ENCODE peak calls at places on chromosomes 7 and 10, in nine cellular contexts. W is fibroblast of the aortic adventitia, E is RWPE1, I is psoas muscle, B is brain microvascular endothelial cell, Y is coronary artery, Z is endothelial cell, P is HFFc6, D is mucosa of descending colon. J is an unnamed sample.

GRCh38 chr10:13347235-13348156 is 597 bp downstream of the SEPHS1 start:
- DNase-seq in I (peak), B (peak), P (peak), Z (peak), Y (peak), E (peak), W (peak), D (peak), J (peak)

GRCh38 chr10:42781893-42782445 is 626 bp upstream of the BMS1 start:
- DNase-seq in D (peak), E (no peak), I (no peak), Y (no peak), W (no peak), B (no peak), P (no peak), Z (no peak), J (peak)

GRCh38 chr10:76944678-76945077 is 692.9 kb downstream of the KCNMA1 start:
- DNase-seq in E (no peak), Z (no peak), W (no peak), Y (no peak), P (no peak), I (no peak), B (no peak), D (no peak), J (no peak)

GRCh38 chr10:73779539-73780197 is 2.2 kb upstream of the CHCHD1 start:
- DNase-seq in P (no peak), Z (no peak), W (no peak), B (no peak), I (no peak), D (no peak), E (no peak), Y (no peak), J (no peak)

GRCh38 chr7:123615344-123615743 is 13.7 kb downstream of the ASB15 start:
- DNase-seq in E (no peak), W (peak), Z (no peak), P (peak), I (no peak), B (peak), Y (no peak), D (no peak), J (no peak)

GRCh38 chr7:68707146-68707545 is 891.1 kb upstream of the AUTS2 start:
- DNase-seq in E (no peak), B (no peak), D (no peak), Y (no peak), P (no peak), W (no peak), I (no peak), Z (no peak), J (no peak)

GRCh38 chr10:75189266-75190096 is 21.1 kb upstream of the VDAC2 start:
- DNase-seq in Y (no peak), P (no peak), W (no peak), D (no peak), I (no peak), B (no peak), Z (no peak), E (no peak), J (no peak)

GRCh38 chr10:97944772-97945171 is 85.6 kb downstream of the CRTAC1 start:
- DNase-seq in Y (no peak), P (no peak), E (no peak), Z (no peak), I (no peak), W (no peak), D (no peak), B (no peak), J (no peak)

GRCh38 chr7:42342381-42342780 is 105.4 kb upstream of the GLI3 start:
- DNase-seq in W (no peak), Y (no peak), I (no peak), D (no peak), Z (no peak), E (no peak), B (no peak), P (peak), J (no peak)

GRCh38 chr7:133672866-133673265 is 420.0 kb downstream of the EXOC4 start:
- DNase-seq in D (no peak), E (no peak), I (no peak), W (no peak), B (no peak), P (no peak), Y (no peak), Z (no peak), J (no peak)

GRCh38 chr7:302054-302992 is 12.4 kb downstream of the FOXL3 start:
- DNase-seq in D (no peak), E (no peak), P (no peak), Y (no peak), W (no peak), Z (no peak), B (no peak), I (no peak), J (no peak)

GRCh38 chr10:119687192-119688032 is 36.2 kb downstream of the BAG3 start:
- DNase-seq in W (peak), D (no peak), Y (no peak), E (no peak), B (no peak), Z (peak), P (peak), I (no peak), J (no peak)

GRCh38 chr7:121302214-121302745 is 26.5 kb upstream of the WNT16 start:
- DNase-seq in Z (no peak), E (no peak), B (peak), D (no peak), Y (no peak), I (no peak), P (peak), W (no peak), J (no peak)

GRCh38 chr10:490891-491571 is 198.4 kb downstream of the DIP2C start:
- DNase-seq in B (peak), Y (no peak), I (peak), W (peak), E (no peak), D (no peak), P (peak), Z (peak), J (no peak)

GRCh38 chr10:69101451-69102095 is 13.7 kb downstream of the SRGN start:
- DNase-seq in Z (no peak), B (peak), I (no peak), W (peak), Y (peak), D (no peak), E (no peak), P (peak), J (no peak)

GRCh38 chr10:30106987-30107386 is 47.6 kb upstream of the JCAD start:
- DNase-seq in D (no peak), B (no peak), E (no peak), Z (no peak), I (no peak), W (no peak), Y (no peak), P (no peak), J (no peak)

GRCh38 chr10:86410542-86411124 is 44.0 kb upstream of the GRID1 start:
- DNase-seq in Y (no peak), D (no peak), I (no peak), E (peak), P (peak), Z (no peak), B (peak), W (peak), J (no peak)

GRCh38 chr10:80855348-80855971 is 317.8 kb downstream of the SH2D4B start:
- DNase-seq in W (no peak), D (peak), E (peak), I (no peak), B (no peak), Z (peak), Y (no peak), P (no peak), J (peak)

GRCh38 chr10:47013469-47014169 is 102.4 kb downstream of the PTPN20 start:
- DNase-seq in E (no peak), W (peak), D (no peak), I (peak), Z (no peak), B (no peak), Y (peak), P (no peak), J (no peak)

GRCh38 chr7:82263880-82264751 is 179.5 kb downstream of the CACNA2D1 start:
- DNase-seq in Z (no peak), Y (no peak), P (no peak), D (no peak), I (no peak), B (no peak), W (no peak), E (no peak), J (no peak)

GRCh38 chr7:64882341-64883112 is 20.5 kb upstream of the ZNF273 start:
- DNase-seq in W (peak), Z (peak), P (no peak), I (peak), B (no peak), E (peak), D (peak), Y (peak), J (peak)

GRCh38 chr7:83976302-83976701 is 218.3 kb downstream of the SEMA3A start:
- DNase-seq in W (peak), Y (no peak), P (peak), D (peak), B (no peak), E (peak), Z (no peak), I (no peak), J (no peak)

GRCh38 chr10:83706952-83707582 is 432.2 kb upstream of the GHITM start:
- DNase-seq in Y (no peak), Z (no peak), B (no peak), I (no peak), W (no peak), E (no peak), D (no peak), P (no peak), J (no peak)

GRCh38 chr10:16585103-16585502 is 63.4 kb upstream of the C1QL3 start:
- DNase-seq in Y (no peak), E (no peak), Z (no peak), D (no peak), B (no peak), I (no peak), W (no peak), P (no peak), J (no peak)

GRCh38 chr7:156021476-156021875 is 209.2 kb upstream of the SHH start:
- DNase-seq in E (no peak), I (no peak), D (no peak), B (no peak), Z (no peak), W (no peak), Y (no peak), P (no peak), J (no peak)

GRCh38 chr7:116354546-116355422 is 144.4 kb downstream of the TES start:
- DNase-seq in E (peak), Z (peak), B (peak), D (peak), Y (peak), W (peak), P (peak), I (peak), J (peak)

GRCh38 chr7:151076863-151077704 is 3.5 kb downstream of the FASTK start:
- DNase-seq in P (no peak), Z (peak), E (no peak), B (no peak), Y (no peak), W (no peak), I (no peak), D (no peak), J (no peak)

GRCh38 chr7:129969881-129970446 is 17.2 kb upstream of the UBE2H start:
- DNase-seq in B (peak), Y (no peak), D (peak), E (peak), W (peak), Z (peak), I (no peak), P (peak), J (no peak)

GRCh38 chr10:18532881-18533535 is 118.4 kb downstream of the NSUN6 start:
- DNase-seq in I (no peak), D (no peak), B (no peak), Z (no peak), E (no peak), P (no peak), W (no peak), Y (no peak), J (no peak)

GRCh38 chr10:26839966-26840627 is 20.7 kb downstream of the ABI1 start:
- DNase-seq in Z (no peak), P (no peak), B (no peak), D (no peak), E (no peak), I (no peak), W (peak), Y (no peak), J (no peak)

GRCh38 chr7:18401757-18402156 is 93.8 kb upstream of the HDAC9 start:
- DNase-seq in D (no peak), Z (no peak), Y (no peak), P (no peak), W (no peak), E (no peak), I (no peak), B (no peak), J (no peak)

GRCh38 chr10:104321716-104322415 is 16.4 kb downstream of the ITPRIP start:
- DNase-seq in Y (no peak), B (no peak), E (no peak), P (no peak), W (no peak), Z (no peak), I (no peak), D (no peak), J (no peak)

GRCh38 chr7:77238703-77239136 is 39.1 kb upstream of the FGL2 start:
- DNase-seq in B (no peak), I (no peak), P (no peak), Z (no peak), W (no peak), Y (no peak), D (no peak), E (no peak), J (no peak)

DNA sequence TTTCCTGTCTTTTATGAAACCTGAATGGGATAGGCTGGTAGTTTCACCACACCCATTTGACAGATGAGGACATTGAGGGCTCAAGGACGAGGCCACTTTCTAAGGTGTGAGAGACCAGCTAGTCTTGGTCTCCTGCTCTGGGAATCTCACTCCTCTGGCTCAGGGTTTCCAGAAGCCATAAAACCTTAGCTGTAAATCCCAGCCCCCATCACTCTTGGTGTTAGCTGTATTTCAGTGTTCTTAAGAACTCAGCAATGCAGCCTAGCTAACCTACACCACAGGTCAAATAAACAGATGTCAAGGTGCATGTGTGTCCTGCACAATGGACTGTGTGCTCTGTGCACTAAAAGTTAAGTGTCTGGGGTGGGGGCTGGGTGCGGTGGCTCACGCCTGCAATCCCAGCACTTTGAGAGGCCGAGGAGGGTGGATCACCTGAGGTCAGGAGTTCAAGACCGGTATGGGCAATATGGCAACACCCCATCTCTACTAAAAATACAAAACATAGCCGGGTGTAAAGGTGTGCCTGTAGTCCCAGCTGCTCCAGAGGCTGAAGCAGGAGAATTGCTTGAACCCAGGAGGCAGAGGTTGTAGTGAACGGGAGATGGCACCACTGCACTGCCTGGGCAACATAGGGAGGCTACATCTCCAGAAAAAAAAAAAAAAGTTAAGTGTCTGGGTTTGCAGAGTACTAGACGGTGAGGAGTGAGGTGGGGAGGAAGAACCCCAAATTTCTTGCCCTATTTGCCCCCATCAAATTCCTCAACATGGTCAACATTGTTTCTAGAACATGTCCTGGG is 547 bp upstream of the EPO start:
- DNase-seq in P (peak), B (peak), Y (no peak), D (peak), E (no peak), I (no peak), W (peak), Z (no peak), J (no peak)
- TF ChIP-seq CTCF in P (peak), B (peak), Y (no peak), D (no peak), E (peak), I (no peak), W (peak), Z (no peak), J (no peak)

GRCh38 chr10:3027866-3028265 is 39.5 kb upstream of the PFKP start:
- DNase-seq in Z (no peak), D (no peak), E (no peak), B (no peak), P (no peak), W (no peak), Y (no peak), I (no peak), J (no peak)

GRCh38 chr10:3020881-3021280 is 46.5 kb upstream of the PFKP start:
- DNase-seq in D (no peak), B (no peak), Y (no peak), W (no peak), P (no peak), E (no peak), Z (no peak), I (no peak), J (no peak)

GRCh38 chr10:3020311-3020710 is 47.0 kb upstream of the PFKP start:
- DNase-seq in D (no peak), Y (no peak), P (no peak), I (no peak), E (no peak), W (no peak), Z (no peak), B (no peak), J (no peak)

GRCh38 chr10:3025300-3025699 is 42.0 kb upstream of the PFKP start:
- DNase-seq in B (no peak), Z (no peak), Y (no peak), E (no peak), D (no peak), P (no peak), W (no peak), I (no peak), J (no peak)

DNA sequence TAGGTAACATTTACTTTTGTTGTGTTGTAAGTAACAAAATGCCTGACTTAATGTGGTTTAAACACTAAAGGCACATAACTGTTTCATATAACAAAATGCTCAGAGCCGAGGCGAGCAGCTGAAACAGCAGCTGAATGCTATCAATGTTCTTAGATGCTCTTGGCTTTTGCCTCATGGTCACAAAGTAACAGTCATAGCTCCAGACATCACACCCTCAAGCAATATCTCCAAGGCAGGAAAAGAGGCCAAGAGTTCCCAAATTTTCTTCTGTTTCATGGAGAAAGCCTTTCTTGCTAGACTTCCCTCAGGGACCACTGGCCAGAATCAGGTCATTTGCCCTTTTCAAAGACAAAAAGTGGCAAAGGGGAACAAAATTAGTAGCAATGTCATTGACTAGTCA is 43.5 kb upstream of the PFKP start:
- DNase-seq in D (no peak), E (no peak), W (no peak), P (no peak), Y (no peak), B (no peak), I (no peak), Z (no peak), J (no peak)
- TF ChIP-seq CTCF in D (no peak), E (no peak), W (no peak), P (no peak), Y (no peak), B (no peak), I (no peak), Z (no peak), J (no peak)

GRCh38 chr7:36084485-36085091 is 68.5 kb upstream of the EEPD1 start:
- DNase-seq in Z (peak), D (peak), W (no peak), E (peak), Y (peak), P (no peak), I (peak), B (peak), J (peak)
- TF ChIP-seq CTCF in Z (no peak), D (peak), W (peak), E (no peak), Y (no peak), P (peak), I (peak), B (peak), J (no peak)

DNA sequence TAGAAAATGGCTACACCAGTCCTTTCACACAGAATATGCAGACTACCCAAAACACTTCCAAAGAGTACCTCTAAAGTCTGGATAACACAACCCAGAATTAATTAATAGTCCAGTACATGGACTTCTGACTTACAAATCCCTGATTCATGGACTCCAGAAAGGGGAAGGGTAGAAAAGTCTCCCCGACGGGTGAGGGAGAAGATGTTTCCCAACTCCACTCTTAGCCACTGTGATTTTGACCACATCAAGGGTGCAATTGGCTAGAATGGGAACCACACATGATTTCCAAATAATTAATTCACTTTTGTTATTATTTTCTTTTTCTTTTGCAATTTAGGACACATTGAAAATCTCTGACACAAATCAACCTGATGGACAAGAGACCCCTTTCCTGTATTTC is 1.4 kb downstream of the TMEM130 start:
- DNase-seq in D (no peak), W (no peak), P (no peak), B (no peak), I (no peak), Y (no peak), Z (no peak), E (no peak), J (no peak)
- TF ChIP-seq CTCF in D (no peak), W (no peak), P (no peak), B (no peak), I (no peak), Y (no peak), Z (no peak), E (no peak), J (no peak)